ENCODE peak calls at places on chromosomes 5 and 9, in eight cellular contexts. One of them, this sample, is unnamed.

GRCh38 chr5:97986069-97986468 is 787.4 kb upstream of the RGMB start:
- DNase-seq in ovary: no peak
- DNase-seq in colonic mucosa: no peak
- DNase-seq in uterus: no peak
- DNase-seq in heart right ventricle: no peak
- DNase-seq in CD8-positive, alpha-beta memory T cell: no peak
- DNase-seq in right atrium auricular region: no peak
- DNase-seq in effector memory CD4-positive, alpha-beta T cell: no peak
- DNase-seq in this sample: no peak

GRCh38 chr9:98536542-98537173 is 172.1 kb downstream of the GABBR2 start:
- DNase-seq in effector memory CD4-positive, alpha-beta T cell: no peak
- DNase-seq in CD8-positive, alpha-beta memory T cell: no peak
- DNase-seq in right atrium auricular region: no peak
- DNase-seq in ovary: no peak
- DNase-seq in heart right ventricle: no peak
- DNase-seq in uterus: no peak
- DNase-seq in colonic mucosa: no peak
- DNase-seq in this sample: peak; percentile 32

GRCh38 chr5:142540774-142541466 is 145.0 kb downstream of the FGF1 start:
- DNase-seq in ovary: no peak
- DNase-seq in colonic mucosa: no peak
- DNase-seq in right atrium auricular region: peak; percentile 64
- DNase-seq in heart right ventricle: peak; percentile 75
- DNase-seq in effector memory CD4-positive, alpha-beta T cell: no peak
- DNase-seq in uterus: peak; percentile 32
- DNase-seq in CD8-positive, alpha-beta memory T cell: no peak
- DNase-seq in this sample: no peak

GRCh38 chr9:116151966-116152381 is 1.6 kb upstream of the PAPPA start:
- DNase-seq in heart right ventricle: no peak
- DNase-seq in uterus: no peak
- DNase-seq in ovary: no peak
- DNase-seq in effector memory CD4-positive, alpha-beta T cell: no peak
- DNase-seq in colonic mucosa: no peak
- DNase-seq in CD8-positive, alpha-beta memory T cell: no peak
- DNase-seq in right atrium auricular region: no peak
- DNase-seq in this sample: no peak

GRCh38 chr9:127540664-127541041 is 71.4 kb upstream of the STXBP1 start:
- DNase-seq in colonic mucosa: no peak
- DNase-seq in uterus: no peak
- DNase-seq in CD8-positive, alpha-beta memory T cell: no peak
- DNase-seq in effector memory CD4-positive, alpha-beta T cell: no peak
- DNase-seq in right atrium auricular region: no peak
- DNase-seq in ovary: no peak
- DNase-seq in heart right ventricle: no peak
- DNase-seq in this sample: no peak

GRCh38 chr5:131824631-131825030 is 27.8 kb upstream of the FNIP1 start:
- DNase-seq in effector memory CD4-positive, alpha-beta T cell: no peak
- DNase-seq in uterus: no peak
- DNase-seq in CD8-positive, alpha-beta memory T cell: no peak
- DNase-seq in ovary: no peak
- DNase-seq in heart right ventricle: no peak
- DNase-seq in colonic mucosa: no peak
- DNase-seq in right atrium auricular region: no peak
- DNase-seq in this sample: no peak

GRCh38 chr5:140926903-140927573 is 939 bp downstream of the PCDHAC1 start:
- DNase-seq in uterus: no peak
- DNase-seq in CD8-positive, alpha-beta memory T cell: no peak
- DNase-seq in ovary: peak; percentile 8
- DNase-seq in right atrium auricular region: peak; percentile 62
- DNase-seq in heart right ventricle: no peak
- DNase-seq in colonic mucosa: no peak
- DNase-seq in effector memory CD4-positive, alpha-beta T cell: no peak
- DNase-seq in this sample: peak; percentile 32

GRCh38 chr9:75909776-75910175 is 19.3 kb downstream of the PCSK5 start:
- DNase-seq in right atrium auricular region: no peak
- DNase-seq in heart right ventricle: no peak
- DNase-seq in colonic mucosa: no peak
- DNase-seq in ovary: no peak
- DNase-seq in effector memory CD4-positive, alpha-beta T cell: no peak
- DNase-seq in uterus: no peak
- DNase-seq in CD8-positive, alpha-beta memory T cell: no peak
- DNase-seq in this sample: peak; percentile 74

GRCh38 chr5:78594014-78594413 is 54.6 kb downstream of the LHFPL2 start:
- DNase-seq in uterus: no peak
- DNase-seq in CD8-positive, alpha-beta memory T cell: no peak
- DNase-seq in heart right ventricle: no peak
- DNase-seq in ovary: no peak
- DNase-seq in colonic mucosa: no peak
- DNase-seq in right atrium auricular region: no peak
- DNase-seq in effector memory CD4-positive, alpha-beta T cell: no peak
- DNase-seq in this sample: no peak

DNA sequence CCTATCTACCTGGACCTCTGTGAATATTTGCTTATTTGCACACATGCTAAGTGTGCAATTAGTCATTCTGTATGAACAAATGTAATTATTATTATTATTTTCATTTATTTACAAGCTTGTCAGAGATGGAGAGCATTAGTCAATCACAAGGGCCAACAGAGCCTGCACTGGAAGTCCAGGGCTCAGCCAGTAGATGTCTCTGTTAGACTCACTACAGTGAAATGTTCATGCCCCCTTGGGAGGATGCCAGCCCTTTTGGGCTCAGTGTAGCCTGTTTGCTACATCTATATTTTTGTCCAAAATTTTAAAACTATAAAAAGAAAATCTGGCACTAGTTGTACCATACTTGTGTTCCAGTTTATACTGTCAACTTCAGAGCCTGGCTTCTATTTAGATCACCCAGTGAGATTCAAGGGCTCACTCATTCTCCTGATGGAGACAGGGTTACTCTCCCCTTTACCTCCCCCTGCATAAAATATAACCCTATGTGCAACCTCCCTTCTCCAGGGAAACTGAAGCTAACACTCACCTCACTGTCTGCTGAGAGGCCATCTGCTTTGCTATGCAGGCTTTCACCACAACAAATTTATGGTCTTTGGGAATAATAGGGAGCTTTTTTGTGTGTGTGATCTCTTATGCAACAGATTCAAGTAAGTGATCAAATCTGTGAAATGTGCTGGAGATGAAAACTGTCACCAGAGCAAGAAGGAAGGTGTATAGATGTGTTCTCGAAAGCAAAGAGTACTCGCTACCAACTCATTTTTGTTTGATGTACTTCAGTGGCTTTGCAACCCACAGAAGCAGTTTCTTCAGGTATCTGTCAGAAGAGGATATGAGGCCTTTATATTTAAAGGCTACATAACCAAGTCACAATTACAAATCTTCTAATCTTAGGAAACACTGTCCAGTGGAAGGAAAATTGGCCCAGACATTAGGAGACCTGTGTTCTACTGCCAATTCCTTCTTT is 99.9 kb upstream of the TLE4 start:
- DNase-seq in ovary: peak; percentile 72
- DNase-seq in CD8-positive, alpha-beta memory T cell: no peak
- DNase-seq in heart right ventricle: peak; percentile 33
- DNase-seq in uterus: peak; percentile 54
- DNase-seq in colonic mucosa: peak; percentile 60
- DNase-seq in effector memory CD4-positive, alpha-beta T cell: no peak
- DNase-seq in right atrium auricular region: peak; percentile 61
- DNase-seq in this sample: peak; percentile 91
- H3K4me3 ChIP-seq in ovary: no peak overlapping the region
- H3K4me3 ChIP-seq in CD8-positive, alpha-beta memory T cell: no peak overlapping the region
- H3K4me3 ChIP-seq in heart right ventricle: no peak overlapping the region
- H3K4me3 ChIP-seq in uterus: no peak overlapping the region
- H3K4me3 ChIP-seq in colonic mucosa: no peak overlapping the region
- H3K4me3 ChIP-seq in effector memory CD4-positive, alpha-beta T cell: no peak overlapping the region
- H3K4me3 ChIP-seq in right atrium auricular region: no peak overlapping the region
- H3K4me3 ChIP-seq in this sample: no peak overlapping the region

GRCh38 chr5:176725521-176725920 is 78.2 kb downstream of the TSPAN17 start:
- DNase-seq in heart right ventricle: no peak
- DNase-seq in ovary: no peak
- DNase-seq in colonic mucosa: no peak
- DNase-seq in effector memory CD4-positive, alpha-beta T cell: no peak
- DNase-seq in uterus: no peak
- DNase-seq in CD8-positive, alpha-beta memory T cell: no peak
- DNase-seq in right atrium auricular region: no peak
- DNase-seq in this sample: no peak

GRCh38 chr5:176727528-176727900 is 80.2 kb downstream of the TSPAN17 start:
- DNase-seq in effector memory CD4-positive, alpha-beta T cell: no peak
- DNase-seq in ovary: no peak
- DNase-seq in uterus: no peak
- DNase-seq in right atrium auricular region: no peak
- DNase-seq in heart right ventricle: no peak
- DNase-seq in CD8-positive, alpha-beta memory T cell: no peak
- DNase-seq in colonic mucosa: no peak
- DNase-seq in this sample: no peak

GRCh38 chr5:176728810-176729209 is 81.5 kb downstream of the TSPAN17 start:
- DNase-seq in right atrium auricular region: no peak
- DNase-seq in ovary: no peak
- DNase-seq in colonic mucosa: no peak
- DNase-seq in heart right ventricle: no peak
- DNase-seq in uterus: no peak
- DNase-seq in CD8-positive, alpha-beta memory T cell: no peak
- DNase-seq in effector memory CD4-positive, alpha-beta T cell: no peak
- DNase-seq in this sample: no peak

GRCh38 chr5:176727983-176728675 is 80.8 kb downstream of the TSPAN17 start:
- DNase-seq in colonic mucosa: no peak
- DNase-seq in effector memory CD4-positive, alpha-beta T cell: no peak
- DNase-seq in CD8-positive, alpha-beta memory T cell: no peak
- DNase-seq in right atrium auricular region: no peak
- DNase-seq in uterus: no peak
- DNase-seq in heart right ventricle: no peak
- DNase-seq in ovary: no peak
- DNase-seq in this sample: no peak

GRCh38 chr5:176726746-176727527 is 79.7 kb downstream of the TSPAN17 start:
- DNase-seq in effector memory CD4-positive, alpha-beta T cell: no peak
- DNase-seq in CD8-positive, alpha-beta memory T cell: no peak
- DNase-seq in right atrium auricular region: no peak
- DNase-seq in ovary: no peak
- DNase-seq in colonic mucosa: no peak
- DNase-seq in uterus: no peak
- DNase-seq in heart right ventricle: no peak
- DNase-seq in this sample: no peak
- H3K27me3 ChIP-seq in effector memory CD4-positive, alpha-beta T cell: peaks cover 2% of the 10 kb centered on the region
- H3K27me3 ChIP-seq in CD8-positive, alpha-beta memory T cell: no peaks in the 10 kb centered on the region
- H3K27me3 ChIP-seq in right atrium auricular region: no peaks in the 10 kb centered on the region
- H3K27me3 ChIP-seq in ovary: no peaks in the 10 kb centered on the region
- H3K27me3 ChIP-seq in colonic mucosa: no peaks in the 10 kb centered on the region
- H3K27me3 ChIP-seq in uterus: no peaks in the 10 kb centered on the region
- H3K27me3 ChIP-seq in heart right ventricle: peaks cover 67% of the 10 kb centered on the region
- H3K27me3 ChIP-seq in this sample: no peaks in the 10 kb centered on the region

GRCh38 chr5:130549884-130550552 is 615.0 kb downstream of the HINT1 start:
- DNase-seq in effector memory CD4-positive, alpha-beta T cell: no peak
- DNase-seq in heart right ventricle: no peak
- DNase-seq in CD8-positive, alpha-beta memory T cell: no peak
- DNase-seq in uterus: no peak
- DNase-seq in right atrium auricular region: no peak
- DNase-seq in colonic mucosa: no peak
- DNase-seq in ovary: no peak
- DNase-seq in this sample: no peak

GRCh38 chr5:130545291-130545690 is 619.8 kb downstream of the HINT1 start:
- DNase-seq in heart right ventricle: no peak
- DNase-seq in colonic mucosa: no peak
- DNase-seq in uterus: no peak
- DNase-seq in right atrium auricular region: no peak
- DNase-seq in effector memory CD4-positive, alpha-beta T cell: no peak
- DNase-seq in ovary: no peak
- DNase-seq in CD8-positive, alpha-beta memory T cell: no peak
- DNase-seq in this sample: no peak

GRCh38 chr5:130546216-130546615 is 618.8 kb downstream of the HINT1 start:
- DNase-seq in right atrium auricular region: no peak
- DNase-seq in colonic mucosa: no peak
- DNase-seq in effector memory CD4-positive, alpha-beta T cell: no peak
- DNase-seq in heart right ventricle: no peak
- DNase-seq in CD8-positive, alpha-beta memory T cell: no peak
- DNase-seq in ovary: no peak
- DNase-seq in uterus: no peak
- DNase-seq in this sample: no peak

GRCh38 chr5:130555429-130555828 is 609.6 kb downstream of the HINT1 start:
- DNase-seq in CD8-positive, alpha-beta memory T cell: no peak
- DNase-seq in heart right ventricle: no peak
- DNase-seq in effector memory CD4-positive, alpha-beta T cell: no peak
- DNase-seq in colonic mucosa: no peak
- DNase-seq in uterus: no peak
- DNase-seq in right atrium auricular region: no peak
- DNase-seq in ovary: no peak
- DNase-seq in this sample: no peak

DNA sequence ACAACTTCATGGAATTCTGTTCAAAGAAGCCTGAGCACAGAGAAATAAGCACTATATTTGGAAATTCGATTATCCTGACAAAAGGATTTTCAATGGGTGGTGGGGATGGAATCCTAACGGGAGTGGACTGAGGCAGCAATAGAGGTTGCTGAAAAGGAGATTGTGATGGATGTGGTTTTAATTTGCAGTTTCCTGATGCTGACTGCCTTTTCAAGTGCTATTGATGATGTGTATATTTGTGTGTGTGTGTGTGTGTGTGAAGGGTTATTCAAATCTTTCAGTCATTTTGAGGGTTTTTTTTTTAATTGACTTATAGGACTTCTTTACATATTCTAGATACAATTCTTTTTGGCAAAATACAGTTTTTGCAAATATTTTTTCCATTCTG is 614.5 kb downstream of the HINT1 start:
- DNase-seq in right atrium auricular region: no peak
- DNase-seq in ovary: no peak
- DNase-seq in uterus: no peak
- DNase-seq in effector memory CD4-positive, alpha-beta T cell: no peak
- DNase-seq in heart right ventricle: no peak
- DNase-seq in CD8-positive, alpha-beta memory T cell: no peak
- DNase-seq in colonic mucosa: no peak
- DNase-seq in this sample: no peak
- H3K4me3 ChIP-seq in right atrium auricular region: no peak overlapping the region
- H3K4me3 ChIP-seq in ovary: no peak overlapping the region
- H3K4me3 ChIP-seq in uterus: no peak overlapping the region
- H3K4me3 ChIP-seq in effector memory CD4-positive, alpha-beta T cell: no peak overlapping the region
- H3K4me3 ChIP-seq in heart right ventricle: no peak overlapping the region
- H3K4me3 ChIP-seq in CD8-positive, alpha-beta memory T cell: no peak overlapping the region
- H3K4me3 ChIP-seq in colonic mucosa: no peak overlapping the region
- H3K4me3 ChIP-seq in this sample: no peak overlapping the region

GRCh38 chr5:93583525-93583798 is 440 bp downstream of the NR2F1 start:
- DNase-seq in right atrium auricular region: no peak
- DNase-seq in CD8-positive, alpha-beta memory T cell: no peak
- DNase-seq in ovary: no peak
- DNase-seq in effector memory CD4-positive, alpha-beta T cell: no peak
- DNase-seq in colonic mucosa: no peak
- DNase-seq in heart right ventricle: no peak
- DNase-seq in uterus: no peak
- DNase-seq in this sample: no peak

GRCh38 chr5:93585054-93585751 is 2.2 kb downstream of the NR2F1 start:
- DNase-seq in ovary: peak; percentile 48
- DNase-seq in right atrium auricular region: no peak
- DNase-seq in effector memory CD4-positive, alpha-beta T cell: no peak
- DNase-seq in heart right ventricle: no peak
- DNase-seq in uterus: no peak
- DNase-seq in colonic mucosa: no peak
- DNase-seq in CD8-positive, alpha-beta memory T cell: no peak
- DNase-seq in this sample: no peak

GRCh38 chr5:93583799-93584530 is 943 bp downstream of the NR2F1 start:
- DNase-seq in heart right ventricle: no peak
- DNase-seq in uterus: peak; percentile 53
- DNase-seq in colonic mucosa: no peak
- DNase-seq in effector memory CD4-positive, alpha-beta T cell: no peak
- DNase-seq in CD8-positive, alpha-beta memory T cell: no peak
- DNase-seq in ovary: peak; percentile 57
- DNase-seq in right atrium auricular region: peak; percentile 58
- DNase-seq in this sample: no peak

GRCh38 chr5:93585753-93586385 is 2.8 kb downstream of the NR2F1 start:
- DNase-seq in colonic mucosa: no peak
- DNase-seq in heart right ventricle: no peak
- DNase-seq in uterus: peak; percentile 49
- DNase-seq in right atrium auricular region: no peak
- DNase-seq in effector memory CD4-positive, alpha-beta T cell: no peak
- DNase-seq in CD8-positive, alpha-beta memory T cell: no peak
- DNase-seq in ovary: no peak
- DNase-seq in this sample: no peak

GRCh38 chr5:93584531-93585053 is 1.6 kb downstream of the NR2F1 start:
- DNase-seq in heart right ventricle: no peak
- DNase-seq in colonic mucosa: no peak
- DNase-seq in CD8-positive, alpha-beta memory T cell: no peak
- DNase-seq in right atrium auricular region: no peak
- DNase-seq in uterus: no peak
- DNase-seq in effector memory CD4-positive, alpha-beta T cell: no peak
- DNase-seq in ovary: no peak
- DNase-seq in this sample: no peak
- H3K27me3 ChIP-seq in heart right ventricle: peaks cover 89% of the 10 kb centered on the region
- H3K27me3 ChIP-seq in colonic mucosa: peaks cover 58% of the 10 kb centered on the region
- H3K27me3 ChIP-seq in CD8-positive, alpha-beta memory T cell: peaks cover 68% of the 10 kb centered on the region
- H3K27me3 ChIP-seq in right atrium auricular region: no peaks in the 10 kb centered on the region
- H3K27me3 ChIP-seq in uterus: peaks cover 3% of the 10 kb centered on the region
- H3K27me3 ChIP-seq in effector memory CD4-positive, alpha-beta T cell: peaks cover 78% of the 10 kb centered on the region
- H3K27me3 ChIP-seq in ovary: no peaks in the 10 kb centered on the region
- H3K27me3 ChIP-seq in this sample: no peaks in the 10 kb centered on the region

This sample was measured in testis.